ENCODE peak calls at places on chromosomes 3 and 15, in five cellular contexts. I, V, L, N and Z are unnamed samples.

GRCh38 chr15:77623008-77623877 is 9.5 kb downstream of the LINGO1 start:
- DNase-seq in I (no peak), V (no peak), L (no peak), N (no peak), Z (peak; percentile 25)

GRCh38 chr3:195522254-195523023 is 20.7 kb downstream of the PPP1R2 start:
- DNase-seq in I (no peak), V (no peak), L (peak; percentile 60), N (peak; percentile 42), Z (peak; percentile 43)

GRCh38 chr15:60001642-60002527 is 2.2 kb upstream of the FOXB1 start:
- DNase-seq in I (no peak), V (no peak), L (no peak), N (no peak), Z (no peak)

GRCh38 chr15:71781179-71781964 is 29.0 kb upstream of the NR2E3 start:
- DNase-seq in I (peak; percentile 69), V (no peak), L (peak; percentile 65), N (no peak), Z (no peak)

GRCh38 chr15:43769584-43770228 is 7.1 kb downstream of the ELL3 start:
- DNase-seq in I (peak; percentile 57), V (peak; percentile 57), L (peak; percentile 75), N (peak; percentile 51), Z (peak; percentile 68)

GRCh38 chr3:187166750-187167149 is 27.5 kb upstream of the RPL39L start:
- DNase-seq in I (no peak), V (no peak), L (no peak), N (no peak), Z (no peak)

GRCh38 chr3:150412599-150413069 is 4.5 kb downstream of the TSC22D2 start:
- DNase-seq in I (peak; percentile 89), V (no peak), L (peak; percentile 88), N (peak; percentile 32), Z (peak; percentile 87)

GRCh38 chr15:58332676-58333400 is 99.0 kb upstream of the LIPC start:
- DNase-seq in I (peak; percentile 54), V (no peak), L (peak; percentile 77), N (no peak), Z (peak; percentile 95)

GRCh38 chr15:71133734-71134464 is 18.6 kb downstream of the THSD4 start:
- DNase-seq in I (no peak), V (no peak), L (no peak), N (no peak), Z (no peak)